ENCODE peak calls at places on chromosomes 11 and 22, in seven cellular contexts. V is A549, J is IMR-90, K is prostate gland, R is GM12878, N is H1, X is stomach. O is an unnamed sample.

GRCh38 chr11:34682822-34683221 is 61.9 kb downstream of the EHF start:
- DNase-seq in V (peak), J (peak), K (no peak), R (no peak), N (no peak), X (no peak), O (no peak)

GRCh38 chr11:74680703-74681531 is 50.3 kb downstream of the CHRDL2 start:
- DNase-seq in V (no peak), J (no peak), K (peak), R (no peak), N (peak), X (peak), O (no peak)

GRCh38 chr22:22928666-22929380 is 41.2 kb downstream of the IGLL5 start:
- DNase-seq in V (no peak), J (peak), K (no peak), R (peak), N (no peak), X (peak), O (no peak)

GRCh38 chr11:70694371-70694770 is 296.0 kb downstream of the CTTN start:
- DNase-seq in V (no peak), J (no peak), K (no peak), R (no peak), N (no peak), X (no peak), O (no peak)

GRCh38 chr11:19326499-19326898 is 85.8 kb upstream of the E2F8 start:
- DNase-seq in V (no peak), J (peak), K (no peak), R (no peak), N (no peak), X (no peak), O (no peak)

GRCh38 chr22:40310081-40310770 is 36.1 kb upstream of the ADSL start:
- DNase-seq in V (no peak), J (peak), K (no peak), R (no peak), N (no peak), X (no peak), O (no peak)

GRCh38 chr11:88414385-88414861 is 76.9 kb upstream of the CTSC start:
- DNase-seq in V (no peak), J (peak), K (no peak), R (no peak), N (no peak), X (no peak), O (peak)

GRCh38 chr22:42430486-42431125 is 1.6 kb downstream of the NFAM1 start:
- DNase-seq in V (no peak), J (no peak), K (no peak), R (no peak), N (no peak), X (no peak), O (no peak)

GRCh38 chr11:77199346-77199745 is 71.3 kb downstream of the MYO7A start:
- DNase-seq in V (no peak), J (no peak), K (no peak), R (no peak), N (no peak), X (peak), O (no peak)

GRCh38 chr11:61812736-61813411 is 3.9 kb downstream of the FADS1 start:
- DNase-seq in V (no peak), J (no peak), K (no peak), R (no peak), N (no peak), X (no peak), O (peak)

GRCh38 chr11:117180661-117181585 is 2.4 kb downstream of the SIDT2 start:
- DNase-seq in V (peak), J (peak), K (peak), R (peak), N (peak), X (peak), O (peak)

GRCh38 chr22:50261615-50262459 is at the start of gene MAPK12:
- DNase-seq in V (no peak), J (no peak), K (no peak), R (no peak), N (peak), X (no peak), O (no peak)

GRCh38 chr11:61270354-61271070 is 24.6 kb downstream of the VWCE start:
- DNase-seq in V (no peak), J (peak), K (no peak), R (no peak), N (no peak), X (no peak), O (no peak)

GRCh38 chr11:132858203-132858602 is 674.1 kb downstream of the OPCML start:
- DNase-seq in V (peak), J (peak), K (no peak), R (no peak), N (peak), X (no peak), O (no peak)

GRCh38 chr22:49768077-49768476 is 59.6 kb downstream of the BRD1 start:
- DNase-seq in V (no peak), J (no peak), K (no peak), R (no peak), N (no peak), X (no peak), O (no peak)

GRCh38 chr11:86063536-86063935 is 5.3 kb downstream of the PICALM start:
- DNase-seq in V (no peak), J (no peak), K (no peak), R (no peak), N (no peak), X (no peak), O (no peak)

GRCh38 chr11:117945047-117945820 is 16.0 kb upstream of the TMPRSS13 start:
- DNase-seq in V (no peak), J (no peak), K (no peak), R (no peak), N (peak), X (peak), O (no peak)

GRCh38 chr11:81080476-81080875 is 1639.6 kb upstream of the TENM4 start:
- DNase-seq in V (no peak), J (no peak), K (no peak), R (no peak), N (no peak), X (no peak), O (no peak)

GRCh38 chr22:20546541-20546950 is 39.1 kb downstream of the MED15 start:
- DNase-seq in V (no peak), J (no peak), K (no peak), R (no peak), N (no peak), X (no peak), O (no peak)

GRCh38 chr11:79062814-79063762 is 377.7 kb downstream of the TENM4 start:
- DNase-seq in V (peak), J (peak), K (no peak), R (no peak), N (peak), X (no peak), O (no peak)

GRCh38 chr11:129996113-129996870 is 6.3 kb downstream of the PRDM10 start:
- DNase-seq in V (no peak), J (no peak), K (no peak), R (no peak), N (no peak), X (no peak), O (no peak)

GRCh38 chr22:28024422-28024888 is 105.4 kb upstream of the PITPNB start:
- DNase-seq in V (no peak), J (no peak), K (no peak), R (no peak), N (no peak), X (peak), O (no peak)

GRCh38 chr22:39469681-39470461 is 13.1 kb downstream of the MGAT3 start:
- DNase-seq in V (no peak), J (no peak), K (no peak), R (no peak), N (no peak), X (no peak), O (peak)

GRCh38 chr11:131962818-131963217 is 592.4 kb downstream of the NTM start:
- DNase-seq in V (no peak), J (no peak), K (no peak), R (no peak), N (no peak), X (no peak), O (no peak)

GRCh38 chr11:67410369-67410831 is 5.1 kb upstream of the CARNS1 start:
- DNase-seq in V (no peak), J (no peak), K (no peak), R (no peak), N (no peak), X (no peak), O (no peak)

GRCh38 chr11:37504066-37504611 is 906.1 kb upstream of the RAG2 start:
- DNase-seq in V (no peak), J (peak), K (no peak), R (peak), N (no peak), X (no peak), O (no peak)

GRCh38 chr11:68598816-68599653 is 85.3 kb upstream of the GAL start:
- DNase-seq in V (no peak), J (peak), K (no peak), R (no peak), N (peak), X (no peak), O (no peak)

GRCh38 chr11:2903672-2904011 is 18.1 kb upstream of the CDKN1C start:
- DNase-seq in V (no peak), J (no peak), K (no peak), R (no peak), N (no peak), X (no peak), O (no peak)

GRCh38 chr11:2902784-2903671 is 17.5 kb upstream of the CDKN1C start:
- DNase-seq in V (peak), J (no peak), K (no peak), R (no peak), N (peak), X (peak), O (no peak)

GRCh38 chr11:2904153-2905052 is 18.8 kb upstream of the CDKN1C start:
- DNase-seq in V (peak), J (no peak), K (no peak), R (no peak), N (no peak), X (peak), O (no peak)

GRCh38 chr11:2901196-2901796 is 15.7 kb upstream of the CDKN1C start:
- DNase-seq in V (no peak), J (no peak), K (no peak), R (no peak), N (no peak), X (no peak), O (no peak)

DNA sequence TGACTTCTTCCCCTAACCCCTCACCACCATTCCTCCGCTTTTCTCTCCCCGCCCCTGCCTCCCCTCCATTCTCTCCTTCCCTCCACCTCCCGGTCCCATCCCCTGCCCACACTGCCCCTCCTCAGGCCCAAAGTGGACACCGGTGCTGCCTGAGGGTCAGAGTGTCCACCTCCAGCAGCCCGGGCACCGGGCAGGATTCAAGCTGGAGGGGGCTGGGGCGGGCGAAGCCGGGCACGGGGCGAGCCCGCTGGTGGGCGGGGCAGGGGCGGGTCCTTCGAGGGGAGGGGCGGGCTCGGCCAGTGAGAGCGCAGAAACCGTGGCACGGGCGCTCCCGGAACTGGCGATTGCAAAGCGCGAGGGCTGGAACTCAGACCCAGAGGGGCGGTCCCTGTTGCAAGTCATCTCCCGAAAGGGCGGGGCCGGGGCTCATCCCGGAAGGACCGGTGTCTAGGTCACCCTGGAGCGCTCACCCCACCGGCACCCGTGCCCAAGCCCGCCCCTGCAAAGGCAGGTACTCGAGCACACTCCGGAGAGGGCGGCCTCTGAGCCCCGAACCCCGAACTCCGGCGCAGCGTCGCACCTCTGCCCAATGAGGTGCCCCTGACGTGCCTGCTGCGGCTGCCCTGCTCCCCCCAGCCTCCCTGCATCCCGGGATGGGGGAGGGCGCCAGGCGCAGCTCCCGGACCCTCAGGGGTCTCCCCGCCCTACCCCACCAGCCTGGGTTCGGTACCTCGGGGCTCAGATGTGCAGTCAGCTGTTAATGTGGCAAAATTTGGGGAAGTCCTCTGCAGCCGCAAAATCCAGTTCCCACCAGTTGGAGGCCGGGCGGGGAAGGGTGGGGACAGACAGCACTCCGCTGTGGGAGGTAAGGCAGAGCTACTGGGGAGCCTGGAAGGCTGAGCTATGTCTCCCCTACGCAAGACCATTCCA is 16.5 kb upstream of the CDKN1C start:
- DNase-seq in V (peak), J (peak), K (peak), R (peak), N (peak), X (peak), O (peak)
- TF ChIP-seq POLR2A in V (peak), J (no peak), K (peak), R (peak), N (no peak), X (no peak), O (peak)

GRCh38 chr11:235180-235997 is 753 bp downstream of the SIRT3 start:
- DNase-seq in V (no peak), J (peak), K (no peak), R (no peak), N (no peak), X (no peak), O (peak)

GRCh38 chr11:236774-237767 is at the start of gene PSMD13:
- DNase-seq in V (peak), J (peak), K (peak), R (no peak), N (peak), X (peak), O (peak)

GRCh38 chr11:232783-233565 is 3.2 kb downstream of the SIRT3 start:
- DNase-seq in V (no peak), J (no peak), K (no peak), R (no peak), N (no peak), X (no peak), O (no peak)

GRCh38 chr11:240315-240714 is 3.5 kb downstream of the PSMD13 start:
- DNase-seq in V (no peak), J (no peak), K (no peak), R (no peak), N (no peak), X (no peak), O (no peak)

DNA sequence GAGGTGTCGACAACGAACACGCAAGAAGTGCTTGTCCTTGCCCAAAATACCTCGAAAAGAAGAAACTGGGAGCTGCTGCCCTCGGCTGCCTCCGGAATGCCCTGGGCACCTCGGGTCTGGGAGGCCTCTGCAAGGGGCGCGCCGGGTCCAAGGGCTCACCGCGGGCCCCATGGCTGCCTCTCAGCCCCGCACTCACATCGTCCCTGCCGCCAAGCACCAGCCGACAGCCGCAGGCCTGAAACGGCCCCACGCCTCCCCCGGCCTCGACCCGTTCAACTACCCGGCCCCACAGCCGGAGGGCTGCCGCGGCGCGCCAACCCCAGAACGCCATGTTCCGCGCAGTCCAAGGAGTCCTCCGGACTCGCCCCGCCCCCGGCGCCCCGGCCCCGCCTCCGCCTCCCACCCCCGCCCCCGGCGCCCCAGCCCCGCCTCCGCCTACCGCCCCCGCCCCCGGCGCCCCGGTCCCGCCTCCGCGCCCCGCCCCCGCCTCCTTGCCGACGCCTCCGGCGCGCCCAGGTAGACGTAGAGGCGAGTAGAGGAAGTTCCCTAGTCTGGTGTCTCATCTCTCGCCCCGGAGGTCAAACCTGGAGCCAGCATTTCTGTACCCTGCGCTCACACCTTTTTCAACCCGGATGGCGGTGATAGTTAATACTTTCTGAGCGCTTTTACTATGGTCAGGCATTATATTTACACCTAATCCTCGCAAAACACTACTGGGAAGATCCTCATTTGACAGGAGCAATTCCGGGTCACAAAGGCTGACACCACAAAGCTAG is at the start of gene SIRT3:
- DNase-seq in V (peak), J (peak), K (peak), R (peak), N (peak), X (peak), O (peak)
- TF ChIP-seq POLR2A in V (peak), J (peak), K (peak), R (peak), N (no peak), X (no peak), O (peak)

DNA sequence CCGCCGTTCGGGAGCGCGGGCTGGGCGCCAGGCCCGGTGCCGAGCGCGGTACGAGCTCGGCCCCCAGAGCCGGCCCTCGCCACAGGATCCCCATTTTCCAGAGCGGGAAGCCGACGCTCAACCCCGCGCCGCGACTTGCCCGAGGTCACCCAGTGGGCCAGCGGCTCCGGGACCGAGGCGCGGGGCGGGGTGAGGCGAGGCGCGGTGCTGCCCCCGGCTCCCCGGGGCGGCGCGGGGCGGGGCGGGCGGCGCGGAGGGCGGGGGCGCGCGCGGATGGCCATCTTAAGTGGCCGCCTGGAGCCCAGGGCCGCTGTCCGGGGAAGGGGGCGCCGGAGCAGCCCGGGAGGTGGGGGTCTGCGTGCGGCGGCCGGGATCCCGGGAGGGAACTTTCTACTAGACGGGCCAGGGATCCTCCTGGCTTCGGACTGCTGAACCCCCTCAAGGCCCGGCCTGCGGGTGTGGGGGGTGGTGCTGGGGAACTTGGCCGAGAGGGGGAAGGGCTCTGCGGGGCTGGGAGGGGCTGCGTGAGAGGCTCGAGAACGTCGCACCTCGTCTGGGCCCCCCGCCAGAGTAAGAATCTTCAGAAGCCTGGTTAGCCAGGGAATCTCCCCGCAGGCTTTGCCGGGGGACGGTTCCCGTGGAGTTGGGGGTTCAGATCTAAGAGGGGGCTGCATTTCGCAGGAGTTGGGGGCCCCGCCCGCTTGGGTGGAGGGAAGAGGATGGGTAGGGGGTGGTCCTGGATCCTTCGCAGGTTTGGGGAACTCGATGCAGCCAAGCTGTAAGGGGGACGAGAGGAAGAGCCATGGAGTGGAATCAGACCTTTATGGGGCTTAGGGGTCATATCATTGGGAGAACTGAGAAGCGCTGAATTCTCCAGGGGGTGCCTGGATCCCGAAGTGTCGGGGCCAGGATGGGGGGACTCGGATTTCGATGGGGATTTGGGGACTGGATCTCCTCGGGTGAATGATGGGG is 666 bp upstream of the INPPL1 start:
- DNase-seq in V (peak), J (peak), K (peak), R (no peak), N (peak), X (peak), O (peak)
- TF ChIP-seq POLR2A in V (peak), J (no peak), K (no peak), R (peak), N (no peak), X (no peak), O (no peak)

GRCh38 chr11:114082415-114082748 is 22.9 kb downstream of the ZBTB16 start:
- DNase-seq in V (no peak), J (no peak), K (no peak), R (no peak), N (no peak), X (no peak), O (no peak)
- TF ChIP-seq POLR2A in V (no peak), J (no peak), K (no peak), R (no peak), N (no peak), X (no peak), O (no peak)

GRCh38 chr22:37223965-37224551 is 11.8 kb upstream of the SSTR3 start:
- DNase-seq in V (no peak), J (no peak), K (no peak), R (no peak), N (no peak), X (no peak), O (no peak)
- TF ChIP-seq POLR2A in V (no peak), J (no peak), K (no peak), R (no peak), N (no peak), X (no peak), O (no peak)

GRCh38 chr11:66017354-66017753 is 5.5 kb downstream of the CST6 start:
- DNase-seq in V (no peak), J (no peak), K (no peak), R (no peak), N (no peak), X (no peak), O (peak)

GRCh38 chr11:66013762-66014100 is 1.9 kb downstream of the CST6 start:
- DNase-seq in V (no peak), J (no peak), K (no peak), R (no peak), N (no peak), X (no peak), O (no peak)

GRCh38 chr11:66016793-66017177 is 5.0 kb downstream of the CST6 start:
- DNase-seq in V (no peak), J (no peak), K (no peak), R (no peak), N (no peak), X (no peak), O (no peak)

GRCh38 chr11:66015936-66016792 is 4.4 kb downstream of the CST6 start:
- DNase-seq in V (no peak), J (no peak), K (no peak), R (no peak), N (no peak), X (no peak), O (no peak)

GRCh38 chr11:66015094-66015881 is 3.5 kb downstream of the CST6 start:
- DNase-seq in V (no peak), J (no peak), K (no peak), R (no peak), N (no peak), X (no peak), O (no peak)
- TF ChIP-seq POLR2A in V (no peak), J (no peak), K (no peak), R (no peak), N (no peak), X (no peak), O (no peak)

GRCh38 chr11:96299155-96299883 is 43.7 kb downstream of the MAML2 start:
- DNase-seq in V (no peak), J (no peak), K (no peak), R (no peak), N (no peak), X (no peak), O (no peak)

GRCh38 chr11:96306600-96306932 is 36.4 kb downstream of the MAML2 start:
- DNase-seq in V (no peak), J (no peak), K (no peak), R (no peak), N (no peak), X (no peak), O (no peak)

GRCh38 chr11:96303980-96304379 is 39.0 kb downstream of the MAML2 start:
- DNase-seq in V (no peak), J (no peak), K (no peak), R (no peak), N (no peak), X (no peak), O (no peak)

GRCh38 chr11:96301818-96302217 is 41.2 kb downstream of the MAML2 start:
- DNase-seq in V (no peak), J (no peak), K (no peak), R (no peak), N (no peak), X (no peak), O (no peak)

GRCh38 chr11:96303067-96303466 is 39.9 kb downstream of the MAML2 start:
- DNase-seq in V (peak), J (peak), K (no peak), R (no peak), N (no peak), X (no peak), O (no peak)
- TF ChIP-seq POLR2A in V (no peak), J (no peak), K (no peak), R (no peak), N (no peak), X (no peak), O (no peak)